ENCODE peak calls at places on chromosomes 2 and 18, in eight cellular contexts. Z is A549; V is LoVo; L is HAP-1; U is anterior cingulate cortex; B is BE2C; A is stimulated activated CD8-positive, alpha-beta memory T cell treated with anti-CD3 and anti-CD28 coated beads, Interleukin-2, amount 100 ng/mL, for 1 hour; J is astrocyte of the spinal cord. F is an unnamed sample.

GRCh38 chr18:40313030-40313642 is 1641.9 kb upstream of the PIK3C3 start:
- DNase-seq in Z (no peak), V (no peak), L (no peak), U (no peak), B (no peak), A (no peak), J (no peak), F (no peak)

GRCh38 chr18:25787281-25787680 is 303.1 kb downstream of the SS18 start:
- DNase-seq in Z (no peak), V (no peak), L (no peak), U (no peak), B (no peak), A (no peak), J (peak), F (no peak)

GRCh38 chr2:179460530-179460929 is 195.9 kb upstream of the SESTD1 start:
- DNase-seq in Z (peak), V (peak), L (no peak), U (no peak), B (no peak), A (no peak), J (peak), F (peak)

GRCh38 chr2:183283176-183283575 is 158.9 kb downstream of the NUP35 start:
- DNase-seq in Z (no peak), V (no peak), L (no peak), U (no peak), B (no peak), A (no peak), J (no peak), F (no peak)

GRCh38 chr2:63654959-63655358 is 66.2 kb downstream of the MDH1 start:
- DNase-seq in Z (no peak), V (no peak), L (no peak), U (no peak), B (no peak), A (no peak), J (peak), F (no peak)

GRCh38 chr2:98560256-98560771 is 48.0 kb downstream of the COA5 start:
- DNase-seq in Z (peak), V (no peak), L (no peak), U (no peak), B (no peak), A (no peak), J (peak), F (no peak)

GRCh38 chr2:36461039-36461681 is 105.6 kb downstream of the CRIM1 start:
- DNase-seq in Z (peak), V (no peak), L (no peak), U (no peak), B (no peak), A (no peak), J (peak), F (peak)

GRCh38 chr2:236731767-236732580 is 162.3 kb downstream of the ACKR3 start:
- DNase-seq in Z (peak), V (peak), L (no peak), U (peak), B (peak), A (no peak), J (peak), F (no peak)

GRCh38 chr2:240565267-240566202 is 2.7 kb upstream of the RNPEPL1 start:
- DNase-seq in Z (peak), V (peak), L (peak), U (no peak), B (peak), A (peak), J (no peak), F (no peak)

GRCh38 chr2:187614756-187615155 is 60.5 kb upstream of the TFPI start:
- DNase-seq in Z (no peak), V (no peak), L (no peak), U (no peak), B (no peak), A (no peak), J (peak), F (no peak)

GRCh38 chr2:160210599-160211138 is 10.6 kb upstream of the ITGB6 start:
- DNase-seq in Z (peak), V (peak), L (peak), U (no peak), B (peak), A (peak), J (peak), F (peak)

GRCh38 chr18:58787750-58788149 is 76.9 kb upstream of the ZNF532 start:
- DNase-seq in Z (peak), V (no peak), L (no peak), U (no peak), B (no peak), A (no peak), J (no peak), F (no peak)

GRCh38 chr18:7760967-7761946 is 194.1 kb downstream of the PTPRM start:
- DNase-seq in Z (peak), V (no peak), L (no peak), U (no peak), B (no peak), A (no peak), J (peak), F (no peak)

GRCh38 chr2:5195636-5196035 is 496.5 kb upstream of the SOX11 start:
- DNase-seq in Z (no peak), V (no peak), L (no peak), U (no peak), B (no peak), A (no peak), J (no peak), F (no peak)

GRCh38 chr18:22547807-22548561 is 130.3 kb upstream of the CTAGE1 start:
- DNase-seq in Z (no peak), V (no peak), L (no peak), U (no peak), B (no peak), A (no peak), J (no peak), F (no peak)

GRCh38 chr18:46220116-46220515 is 115.9 kb downstream of the HAUS1 start:
- DNase-seq in Z (no peak), V (no peak), L (no peak), U (no peak), B (no peak), A (no peak), J (peak), F (no peak)

GRCh38 chr18:28002841-28003240 is 174.1 kb downstream of the CDH2 start:
- DNase-seq in Z (no peak), V (no peak), L (no peak), U (no peak), B (no peak), A (no peak), J (no peak), F (no peak)

GRCh38 chr2:144550916-144551315 is 31.0 kb upstream of the ZEB2 start:
- DNase-seq in Z (no peak), V (no peak), L (no peak), U (no peak), B (no peak), A (no peak), J (no peak), F (no peak)

GRCh38 chr2:8803658-8804379 is 33.6 kb downstream of the KIDINS220 start:
- DNase-seq in Z (peak), V (peak), L (no peak), U (no peak), B (no peak), A (no peak), J (peak), F (peak)

GRCh38 chr2:3785220-3785889 is 82.0 kb downstream of the DCDC2C start:
- DNase-seq in Z (peak), V (no peak), L (no peak), U (no peak), B (no peak), A (no peak), J (peak), F (no peak)

GRCh38 chr2:162069200-162069910 is 4.7 kb downstream of the DPP4 start:
- DNase-seq in Z (no peak), V (no peak), L (no peak), U (no peak), B (no peak), A (no peak), J (no peak), F (no peak)

GRCh38 chr2:85266424-85267041 is 61.3 kb downstream of the TGOLN2 start:
- DNase-seq in Z (peak), V (peak), L (peak), U (no peak), B (peak), A (peak), J (peak), F (no peak)

GRCh38 chr2:171316755-171317337 is 116.9 kb downstream of the METTL8 start:
- DNase-seq in Z (no peak), V (no peak), L (no peak), U (no peak), B (no peak), A (no peak), J (no peak), F (no peak)

GRCh38 chr2:210611466-210611865 is 55.1 kb downstream of the CPS1 start:
- DNase-seq in Z (no peak), V (no peak), L (no peak), U (no peak), B (no peak), A (no peak), J (no peak), F (no peak)

GRCh38 chr2:25688236-25688635 is 14.9 kb upstream of the DTNB start:
- DNase-seq in Z (no peak), V (no peak), L (no peak), U (no peak), B (no peak), A (no peak), J (no peak), F (no peak)

GRCh38 chr2:132469095-132469494 is 52.5 kb downstream of the GPR39 start:
- DNase-seq in Z (no peak), V (no peak), L (no peak), U (no peak), B (no peak), A (no peak), J (no peak), F (no peak)

F was measured in glomerular endothelial cell.